ENCODE peak calls at places on chromosome 15, in six cellular contexts. One of them, this sample, is unnamed.

GRCh38 chr15:90232941-90233700 is 620 bp downstream of the CIB1 start:
- DNase-seq in stimulated activated CD4-positive, alpha-beta T cell treated with anti-CD3 and anti-CD28 coated beads, Interleukin-12 subunit alpha, Interleukin-12 subunit beta, amount 100 ng/mL, for 4 hours: peak; percentile 66
- DNase-seq in activated CD8-positive, alpha-beta memory T cell treated with anti-CD3 and anti-CD28 coated beads for 4 hours: no peak
- DNase-seq in activated naive CD4-positive, alpha-beta T cell: peak; percentile 50
- DNase-seq in EL: peak; percentile 56
- DNase-seq in T-helper 1 cell: peak; percentile 40
- DNase-seq in this sample: peak; percentile 66

GRCh38 chr15:47812436-47813109 is 95.3 kb downstream of the SEMA6D start:
- DNase-seq in activated CD8-positive, alpha-beta memory T cell treated with anti-CD3 and anti-CD28 coated beads for 4 hours: no peak
- DNase-seq in T-helper 1 cell: no peak
- DNase-seq in activated naive CD4-positive, alpha-beta T cell: no peak
- DNase-seq in stimulated activated CD4-positive, alpha-beta T cell treated with anti-CD3 and anti-CD28 coated beads, Interleukin-12 subunit alpha, Interleukin-12 subunit beta, amount 100 ng/mL, for 4 hours: no peak
- DNase-seq in EL: peak; percentile 71
- DNase-seq in this sample: no peak

GRCh38 chr15:63877713-63878271 is 44.0 kb upstream of the HERC1 start:
- DNase-seq in EL: no peak
- DNase-seq in stimulated activated CD4-positive, alpha-beta T cell treated with anti-CD3 and anti-CD28 coated beads, Interleukin-12 subunit alpha, Interleukin-12 subunit beta, amount 100 ng/mL, for 4 hours: no peak
- DNase-seq in activated naive CD4-positive, alpha-beta T cell: no peak
- DNase-seq in activated CD8-positive, alpha-beta memory T cell treated with anti-CD3 and anti-CD28 coated beads for 4 hours: no peak
- DNase-seq in T-helper 1 cell: no peak
- DNase-seq in this sample: no peak

GRCh38 chr15:87743557-87743956 is 513.0 kb downstream of the NTRK3 start:
- DNase-seq in activated CD8-positive, alpha-beta memory T cell treated with anti-CD3 and anti-CD28 coated beads for 4 hours: no peak
- DNase-seq in stimulated activated CD4-positive, alpha-beta T cell treated with anti-CD3 and anti-CD28 coated beads, Interleukin-12 subunit alpha, Interleukin-12 subunit beta, amount 100 ng/mL, for 4 hours: no peak
- DNase-seq in EL: no peak
- DNase-seq in activated naive CD4-positive, alpha-beta T cell: no peak
- DNase-seq in T-helper 1 cell: no peak
- DNase-seq in this sample: no peak

GRCh38 chr15:61449306-61449705 is 220.2 kb upstream of the RORA start:
- DNase-seq in activated CD8-positive, alpha-beta memory T cell treated with anti-CD3 and anti-CD28 coated beads for 4 hours: no peak
- DNase-seq in T-helper 1 cell: no peak
- DNase-seq in stimulated activated CD4-positive, alpha-beta T cell treated with anti-CD3 and anti-CD28 coated beads, Interleukin-12 subunit alpha, Interleukin-12 subunit beta, amount 100 ng/mL, for 4 hours: no peak
- DNase-seq in activated naive CD4-positive, alpha-beta T cell: no peak
- DNase-seq in EL: no peak
- DNase-seq in this sample: no peak

GRCh38 chr15:82298520-82298919 is 35.9 kb downstream of the SAXO2 start:
- DNase-seq in stimulated activated CD4-positive, alpha-beta T cell treated with anti-CD3 and anti-CD28 coated beads, Interleukin-12 subunit alpha, Interleukin-12 subunit beta, amount 100 ng/mL, for 4 hours: peak; percentile 34
- DNase-seq in activated naive CD4-positive, alpha-beta T cell: peak; percentile 30
- DNase-seq in activated CD8-positive, alpha-beta memory T cell treated with anti-CD3 and anti-CD28 coated beads for 4 hours: peak; percentile 6
- DNase-seq in EL: no peak
- DNase-seq in T-helper 1 cell: peak; percentile 41
- DNase-seq in this sample: no peak

GRCh38 chr15:85477730-85478129 is 97.3 kb downstream of the AKAP13 start:
- DNase-seq in activated CD8-positive, alpha-beta memory T cell treated with anti-CD3 and anti-CD28 coated beads for 4 hours: no peak
- DNase-seq in T-helper 1 cell: no peak
- DNase-seq in activated naive CD4-positive, alpha-beta T cell: no peak
- DNase-seq in EL: peak; percentile 51
- DNase-seq in stimulated activated CD4-positive, alpha-beta T cell treated with anti-CD3 and anti-CD28 coated beads, Interleukin-12 subunit alpha, Interleukin-12 subunit beta, amount 100 ng/mL, for 4 hours: no peak
- DNase-seq in this sample: no peak

GRCh38 chr15:48652510-48653076 is 7.1 kb upstream of the FBN1 start:
- DNase-seq in stimulated activated CD4-positive, alpha-beta T cell treated with anti-CD3 and anti-CD28 coated beads, Interleukin-12 subunit alpha, Interleukin-12 subunit beta, amount 100 ng/mL, for 4 hours: no peak
- DNase-seq in activated CD8-positive, alpha-beta memory T cell treated with anti-CD3 and anti-CD28 coated beads for 4 hours: no peak
- DNase-seq in activated naive CD4-positive, alpha-beta T cell: no peak
- DNase-seq in EL: no peak
- DNase-seq in T-helper 1 cell: no peak
- DNase-seq in this sample: no peak

GRCh38 chr15:63478243-63478642 is 26.1 kb upstream of the USP3 start:
- DNase-seq in activated naive CD4-positive, alpha-beta T cell: no peak
- DNase-seq in EL: no peak
- DNase-seq in stimulated activated CD4-positive, alpha-beta T cell treated with anti-CD3 and anti-CD28 coated beads, Interleukin-12 subunit alpha, Interleukin-12 subunit beta, amount 100 ng/mL, for 4 hours: no peak
- DNase-seq in T-helper 1 cell: no peak
- DNase-seq in activated CD8-positive, alpha-beta memory T cell treated with anti-CD3 and anti-CD28 coated beads for 4 hours: no peak
- DNase-seq in this sample: no peak

GRCh38 chr15:63791236-63791635 is 42.5 kb downstream of the HERC1 start:
- DNase-seq in T-helper 1 cell: no peak
- DNase-seq in activated naive CD4-positive, alpha-beta T cell: no peak
- DNase-seq in activated CD8-positive, alpha-beta memory T cell treated with anti-CD3 and anti-CD28 coated beads for 4 hours: no peak
- DNase-seq in stimulated activated CD4-positive, alpha-beta T cell treated with anti-CD3 and anti-CD28 coated beads, Interleukin-12 subunit alpha, Interleukin-12 subunit beta, amount 100 ng/mL, for 4 hours: no peak
- DNase-seq in EL: peak; percentile 11
- DNase-seq in this sample: no peak

GRCh38 chr15:67188551-67189218 is 65.8 kb downstream of the AAGAB start:
- DNase-seq in stimulated activated CD4-positive, alpha-beta T cell treated with anti-CD3 and anti-CD28 coated beads, Interleukin-12 subunit alpha, Interleukin-12 subunit beta, amount 100 ng/mL, for 4 hours: no peak
- DNase-seq in activated naive CD4-positive, alpha-beta T cell: no peak
- DNase-seq in EL: peak; percentile 70
- DNase-seq in T-helper 1 cell: no peak
- DNase-seq in activated CD8-positive, alpha-beta memory T cell treated with anti-CD3 and anti-CD28 coated beads for 4 hours: no peak
- DNase-seq in this sample: no peak

GRCh38 chr15:41125950-41126642 is 10.0 kb upstream of the INO80 start:
- DNase-seq in activated CD8-positive, alpha-beta memory T cell treated with anti-CD3 and anti-CD28 coated beads for 4 hours: no peak
- DNase-seq in EL: no peak
- DNase-seq in stimulated activated CD4-positive, alpha-beta T cell treated with anti-CD3 and anti-CD28 coated beads, Interleukin-12 subunit alpha, Interleukin-12 subunit beta, amount 100 ng/mL, for 4 hours: no peak
- DNase-seq in T-helper 1 cell: no peak
- DNase-seq in activated naive CD4-positive, alpha-beta T cell: no peak
- DNase-seq in this sample: no peak

GRCh38 chr15:90839187-90840071 is 29.0 kb upstream of the FURIN start:
- DNase-seq in activated CD8-positive, alpha-beta memory T cell treated with anti-CD3 and anti-CD28 coated beads for 4 hours: no peak
- DNase-seq in activated naive CD4-positive, alpha-beta T cell: no peak
- DNase-seq in T-helper 1 cell: no peak
- DNase-seq in stimulated activated CD4-positive, alpha-beta T cell treated with anti-CD3 and anti-CD28 coated beads, Interleukin-12 subunit alpha, Interleukin-12 subunit beta, amount 100 ng/mL, for 4 hours: no peak
- DNase-seq in EL: no peak
- DNase-seq in this sample: no peak

GRCh38 chr15:31277335-31278055 is 49.1 kb upstream of the KLF13 start:
- DNase-seq in activated naive CD4-positive, alpha-beta T cell: no peak
- DNase-seq in EL: no peak
- DNase-seq in stimulated activated CD4-positive, alpha-beta T cell treated with anti-CD3 and anti-CD28 coated beads, Interleukin-12 subunit alpha, Interleukin-12 subunit beta, amount 100 ng/mL, for 4 hours: no peak
- DNase-seq in T-helper 1 cell: no peak
- DNase-seq in activated CD8-positive, alpha-beta memory T cell treated with anti-CD3 and anti-CD28 coated beads for 4 hours: no peak
- DNase-seq in this sample: no peak

GRCh38 chr15:42136513-42136912 is 19.9 kb downstream of the PLA2G4F start:
- DNase-seq in activated CD8-positive, alpha-beta memory T cell treated with anti-CD3 and anti-CD28 coated beads for 4 hours: no peak
- DNase-seq in T-helper 1 cell: no peak
- DNase-seq in EL: no peak
- DNase-seq in stimulated activated CD4-positive, alpha-beta T cell treated with anti-CD3 and anti-CD28 coated beads, Interleukin-12 subunit alpha, Interleukin-12 subunit beta, amount 100 ng/mL, for 4 hours: no peak
- DNase-seq in activated naive CD4-positive, alpha-beta T cell: no peak
- DNase-seq in this sample: no peak

GRCh38 chr15:34837246-34838016 is 42.1 kb upstream of the ACTC1 start:
- DNase-seq in T-helper 1 cell: no peak
- DNase-seq in EL: peak; percentile 85
- DNase-seq in stimulated activated CD4-positive, alpha-beta T cell treated with anti-CD3 and anti-CD28 coated beads, Interleukin-12 subunit alpha, Interleukin-12 subunit beta, amount 100 ng/mL, for 4 hours: no peak
- DNase-seq in activated naive CD4-positive, alpha-beta T cell: no peak
- DNase-seq in activated CD8-positive, alpha-beta memory T cell treated with anti-CD3 and anti-CD28 coated beads for 4 hours: no peak
- DNase-seq in this sample: peak; percentile 9

GRCh38 chr15:44261007-44261706 is 27.4 kb upstream of the GOLM2 start:
- DNase-seq in EL: no peak
- DNase-seq in activated CD8-positive, alpha-beta memory T cell treated with anti-CD3 and anti-CD28 coated beads for 4 hours: no peak
- DNase-seq in activated naive CD4-positive, alpha-beta T cell: no peak
- DNase-seq in stimulated activated CD4-positive, alpha-beta T cell treated with anti-CD3 and anti-CD28 coated beads, Interleukin-12 subunit alpha, Interleukin-12 subunit beta, amount 100 ng/mL, for 4 hours: no peak
- DNase-seq in T-helper 1 cell: no peak
- DNase-seq in this sample: no peak

GRCh38 chr15:31252386-31252785 is 74.2 kb upstream of the KLF13 start:
- DNase-seq in stimulated activated CD4-positive, alpha-beta T cell treated with anti-CD3 and anti-CD28 coated beads, Interleukin-12 subunit alpha, Interleukin-12 subunit beta, amount 100 ng/mL, for 4 hours: no peak
- DNase-seq in activated naive CD4-positive, alpha-beta T cell: no peak
- DNase-seq in activated CD8-positive, alpha-beta memory T cell treated with anti-CD3 and anti-CD28 coated beads for 4 hours: no peak
- DNase-seq in EL: no peak
- DNase-seq in T-helper 1 cell: no peak
- DNase-seq in this sample: no peak

GRCh38 chr15:71739355-71739754 is 71.0 kb upstream of the NR2E3 start:
- DNase-seq in EL: no peak
- DNase-seq in activated CD8-positive, alpha-beta memory T cell treated with anti-CD3 and anti-CD28 coated beads for 4 hours: no peak
- DNase-seq in activated naive CD4-positive, alpha-beta T cell: no peak
- DNase-seq in T-helper 1 cell: no peak
- DNase-seq in stimulated activated CD4-positive, alpha-beta T cell treated with anti-CD3 and anti-CD28 coated beads, Interleukin-12 subunit alpha, Interleukin-12 subunit beta, amount 100 ng/mL, for 4 hours: no peak
- DNase-seq in this sample: no peak

GRCh38 chr15:28015855-28016254 is 83.3 kb downstream of the OCA2 start:
- DNase-seq in EL: no peak
- DNase-seq in stimulated activated CD4-positive, alpha-beta T cell treated with anti-CD3 and anti-CD28 coated beads, Interleukin-12 subunit alpha, Interleukin-12 subunit beta, amount 100 ng/mL, for 4 hours: no peak
- DNase-seq in activated CD8-positive, alpha-beta memory T cell treated with anti-CD3 and anti-CD28 coated beads for 4 hours: no peak
- DNase-seq in T-helper 1 cell: no peak
- DNase-seq in activated naive CD4-positive, alpha-beta T cell: no peak
- DNase-seq in this sample: no peak

GRCh38 chr15:79192462-79193036 is 90.0 kb upstream of the ANKRD34C start:
- DNase-seq in EL: peak; percentile 8
- DNase-seq in stimulated activated CD4-positive, alpha-beta T cell treated with anti-CD3 and anti-CD28 coated beads, Interleukin-12 subunit alpha, Interleukin-12 subunit beta, amount 100 ng/mL, for 4 hours: no peak
- DNase-seq in activated CD8-positive, alpha-beta memory T cell treated with anti-CD3 and anti-CD28 coated beads for 4 hours: no peak
- DNase-seq in activated naive CD4-positive, alpha-beta T cell: no peak
- DNase-seq in T-helper 1 cell: no peak
- DNase-seq in this sample: no peak

GRCh38 chr15:99434506-99435137 is 131.2 kb upstream of the MEF2A start:
- DNase-seq in stimulated activated CD4-positive, alpha-beta T cell treated with anti-CD3 and anti-CD28 coated beads, Interleukin-12 subunit alpha, Interleukin-12 subunit beta, amount 100 ng/mL, for 4 hours: no peak
- DNase-seq in EL: no peak
- DNase-seq in T-helper 1 cell: no peak
- DNase-seq in activated CD8-positive, alpha-beta memory T cell treated with anti-CD3 and anti-CD28 coated beads for 4 hours: no peak
- DNase-seq in activated naive CD4-positive, alpha-beta T cell: no peak
- DNase-seq in this sample: no peak

GRCh38 chr15:39344662-39345141 is 236.2 kb upstream of the THBS1 start:
- DNase-seq in activated CD8-positive, alpha-beta memory T cell treated with anti-CD3 and anti-CD28 coated beads for 4 hours: no peak
- DNase-seq in EL: no peak
- DNase-seq in stimulated activated CD4-positive, alpha-beta T cell treated with anti-CD3 and anti-CD28 coated beads, Interleukin-12 subunit alpha, Interleukin-12 subunit beta, amount 100 ng/mL, for 4 hours: no peak
- DNase-seq in activated naive CD4-positive, alpha-beta T cell: no peak
- DNase-seq in T-helper 1 cell: no peak
- DNase-seq in this sample: no peak

GRCh38 chr15:25678498-25678865 is 184.6 kb downstream of the ATP10A start:
- DNase-seq in stimulated activated CD4-positive, alpha-beta T cell treated with anti-CD3 and anti-CD28 coated beads, Interleukin-12 subunit alpha, Interleukin-12 subunit beta, amount 100 ng/mL, for 4 hours: no peak
- DNase-seq in activated naive CD4-positive, alpha-beta T cell: no peak
- DNase-seq in EL: no peak
- DNase-seq in T-helper 1 cell: no peak
- DNase-seq in activated CD8-positive, alpha-beta memory T cell treated with anti-CD3 and anti-CD28 coated beads for 4 hours: no peak
- DNase-seq in this sample: no peak

GRCh38 chr15:38225381-38225780 is 27.3 kb upstream of the SPRED1 start:
- DNase-seq in T-helper 1 cell: no peak
- DNase-seq in activated naive CD4-positive, alpha-beta T cell: no peak
- DNase-seq in activated CD8-positive, alpha-beta memory T cell treated with anti-CD3 and anti-CD28 coated beads for 4 hours: no peak
- DNase-seq in EL: no peak
- DNase-seq in stimulated activated CD4-positive, alpha-beta T cell treated with anti-CD3 and anti-CD28 coated beads, Interleukin-12 subunit alpha, Interleukin-12 subunit beta, amount 100 ng/mL, for 4 hours: no peak
- DNase-seq in this sample: no peak

GRCh38 chr15:95105229-95105628 is 873.9 kb downstream of the MCTP2 start:
- DNase-seq in stimulated activated CD4-positive, alpha-beta T cell treated with anti-CD3 and anti-CD28 coated beads, Interleukin-12 subunit alpha, Interleukin-12 subunit beta, amount 100 ng/mL, for 4 hours: no peak
- DNase-seq in EL: peak; percentile 90
- DNase-seq in activated naive CD4-positive, alpha-beta T cell: no peak
- DNase-seq in T-helper 1 cell: no peak
- DNase-seq in activated CD8-positive, alpha-beta memory T cell treated with anti-CD3 and anti-CD28 coated beads for 4 hours: no peak
- DNase-seq in this sample: no peak

GRCh38 chr15:65772909-65773308 is 19.2 kb downstream of the DENND4A start:
- DNase-seq in EL: peak; percentile 7
- DNase-seq in activated naive CD4-positive, alpha-beta T cell: no peak
- DNase-seq in T-helper 1 cell: no peak
- DNase-seq in stimulated activated CD4-positive, alpha-beta T cell treated with anti-CD3 and anti-CD28 coated beads, Interleukin-12 subunit alpha, Interleukin-12 subunit beta, amount 100 ng/mL, for 4 hours: no peak
- DNase-seq in activated CD8-positive, alpha-beta memory T cell treated with anti-CD3 and anti-CD28 coated beads for 4 hours: no peak
- DNase-seq in this sample: no peak

GRCh38 chr15:73854265-73854664 is 19.1 kb upstream of the TBC1D21 start:
- DNase-seq in EL: no peak
- DNase-seq in stimulated activated CD4-positive, alpha-beta T cell treated with anti-CD3 and anti-CD28 coated beads, Interleukin-12 subunit alpha, Interleukin-12 subunit beta, amount 100 ng/mL, for 4 hours: no peak
- DNase-seq in activated CD8-positive, alpha-beta memory T cell treated with anti-CD3 and anti-CD28 coated beads for 4 hours: no peak
- DNase-seq in activated naive CD4-positive, alpha-beta T cell: no peak
- DNase-seq in T-helper 1 cell: no peak
- DNase-seq in this sample: no peak

GRCh38 chr15:66850078-66850991 is 148.3 kb downstream of the SMAD6 start:
- DNase-seq in stimulated activated CD4-positive, alpha-beta T cell treated with anti-CD3 and anti-CD28 coated beads, Interleukin-12 subunit alpha, Interleukin-12 subunit beta, amount 100 ng/mL, for 4 hours: no peak
- DNase-seq in activated CD8-positive, alpha-beta memory T cell treated with anti-CD3 and anti-CD28 coated beads for 4 hours: no peak
- DNase-seq in T-helper 1 cell: no peak
- DNase-seq in EL: no peak
- DNase-seq in activated naive CD4-positive, alpha-beta T cell: no peak
- DNase-seq in this sample: no peak

GRCh38 chr15:39235084-39235795 is 345.6 kb upstream of the THBS1 start:
- DNase-seq in EL: peak; percentile 63
- DNase-seq in activated CD8-positive, alpha-beta memory T cell treated with anti-CD3 and anti-CD28 coated beads for 4 hours: no peak
- DNase-seq in stimulated activated CD4-positive, alpha-beta T cell treated with anti-CD3 and anti-CD28 coated beads, Interleukin-12 subunit alpha, Interleukin-12 subunit beta, amount 100 ng/mL, for 4 hours: no peak
- DNase-seq in T-helper 1 cell: no peak
- DNase-seq in activated naive CD4-positive, alpha-beta T cell: no peak
- DNase-seq in this sample: no peak

This sample was measured in nephron progenitor cell.